ENCODE peak calls at places on chromosomes 12 and 14, in seven cellular contexts. Y, G, O, T, N, X and V are unnamed samples.

GRCh38 chr12:68042212-68042699 is 53.0 kb downstream of the IFNG-AS1 start:
- DNase-seq in Y (no peak), G (peak), O (no peak), T (peak), N (no peak), X (no peak), V (no peak)

GRCh38 chr14:54809767-54810166 is 92.9 kb downstream of the GCH1 start:
- DNase-seq in Y (no peak), G (no peak), O (no peak), T (no peak), N (no peak), X (no peak), V (peak)

GRCh38 chr14:104368751-104369100 is 210.8 kb upstream of the C14orf180 start:
- DNase-seq in Y (no peak), G (no peak), O (no peak), T (no peak), N (no peak), X (no peak), V (no peak)

GRCh38 chr12:132547207-132547740 is 57.3 kb downstream of the FBRSL1 start:
- DNase-seq in Y (no peak), G (no peak), O (no peak), T (no peak), N (no peak), X (no peak), V (no peak)

GRCh38 chr12:15044461-15044860 is 71.6 kb downstream of the PDE6H start:
- DNase-seq in Y (no peak), G (no peak), O (no peak), T (no peak), N (no peak), X (no peak), V (no peak)

GRCh38 chr14:24806061-24806678 is 172.2 kb upstream of the GZMB start:
- DNase-seq in Y (peak), G (peak), O (peak), T (peak), N (peak), X (peak), V (peak)

GRCh38 chr12:49331360-49332222 is 5.4 kb downstream of the C1QL4 start:
- DNase-seq in Y (no peak), G (peak), O (peak), T (no peak), N (peak), X (peak), V (no peak)

GRCh38 chr14:96881713-96882112 is 84.5 kb downstream of the VRK1 start:
- DNase-seq in Y (no peak), G (no peak), O (no peak), T (no peak), N (no peak), X (no peak), V (no peak)

GRCh38 chr14:32939254-32940065 is 781 bp downstream of the NPAS3 start:
- DNase-seq in Y (no peak), G (no peak), O (peak), T (no peak), N (no peak), X (peak), V (no peak)

GRCh38 chr12:98532687-98533304 is 17.4 kb downstream of the TMPO start:
- DNase-seq in Y (no peak), G (peak), O (peak), T (no peak), N (peak), X (no peak), V (no peak)

GRCh38 chr12:104628338-104629135 is 171.8 kb downstream of the CHST11 start:
- DNase-seq in Y (no peak), G (no peak), O (no peak), T (no peak), N (no peak), X (no peak), V (no peak)

GRCh38 chr12:32400114-32400672 is 835 bp downstream of the FGD4 start:
- DNase-seq in Y (no peak), G (no peak), O (peak), T (no peak), N (no peak), X (peak), V (no peak)

GRCh38 chr14:23386999-23387398 is 10.2 kb downstream of the CMTM5 start:
- DNase-seq in Y (no peak), G (no peak), O (no peak), T (no peak), N (no peak), X (no peak), V (no peak)

GRCh38 chr12:87157791-87158190 is 871.4 kb downstream of the C12orf50 start:
- DNase-seq in Y (no peak), G (no peak), O (no peak), T (no peak), N (no peak), X (no peak), V (no peak)

GRCh38 chr12:32435921-32436710 is 36.8 kb downstream of the FGD4 start:
- DNase-seq in Y (no peak), G (no peak), O (no peak), T (no peak), N (no peak), X (no peak), V (no peak)

GRCh38 chr12:14171111-14171510 is 189.7 kb upstream of the GRIN2B start:
- DNase-seq in Y (no peak), G (no peak), O (no peak), T (peak), N (no peak), X (no peak), V (peak)

GRCh38 chr12:85057370-85057963 is 21.3 kb downstream of the LRRIQ1 start:
- DNase-seq in Y (no peak), G (peak), O (peak), T (no peak), N (peak), X (peak), V (no peak)

GRCh38 chr12:45637706-45638105 is 91.8 kb upstream of the ARID2 start:
- DNase-seq in Y (no peak), G (no peak), O (no peak), T (no peak), N (no peak), X (no peak), V (no peak)

GRCh38 chr14:65268594-65268993 is 143.9 kb upstream of the FUT8 start:
- DNase-seq in Y (no peak), G (no peak), O (no peak), T (no peak), N (no peak), X (no peak), V (no peak)

GRCh38 chr12:67968316-67968715 is 20.9 kb upstream of the IFNG-AS1 start:
- DNase-seq in Y (no peak), G (no peak), O (no peak), T (no peak), N (no peak), X (no peak), V (no peak)

GRCh38 chr14:99314623-99315022 is 42.6 kb upstream of the BCL11B start:
- DNase-seq in Y (no peak), G (no peak), O (no peak), T (no peak), N (no peak), X (peak), V (no peak)
- TF ChIP-seq TAF1 in Y (no peak), G (no peak), O (no peak), T (no peak), N (no peak), X (no peak), V (no peak)

DNA sequence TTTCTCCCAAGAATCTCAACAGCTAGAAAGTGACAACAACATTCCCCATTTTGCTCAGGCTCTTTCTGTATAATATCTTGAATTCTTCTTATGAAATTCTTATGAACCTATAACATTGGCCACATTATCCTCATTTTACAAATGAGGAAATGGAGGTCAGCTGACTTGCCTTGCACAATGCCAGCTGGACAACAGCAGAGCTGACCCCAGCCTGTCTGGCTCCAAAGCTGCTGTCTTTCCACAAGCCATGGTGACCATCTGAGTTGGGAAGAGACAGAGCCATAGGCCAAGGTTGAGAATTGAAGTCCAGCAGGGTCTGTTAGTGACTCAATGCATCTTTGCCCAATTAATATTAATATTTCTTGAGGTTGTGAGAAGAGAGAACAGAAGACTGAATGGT is 87.3 kb downstream of the KSR2 start:
- DNase-seq in Y (no peak), G (no peak), O (no peak), T (no peak), N (no peak), X (no peak), V (no peak)
- TF ChIP-seq TAF1 in Y (no peak), G (no peak), O (no peak), T (no peak), N (no peak), X (no peak), V (no peak)

GRCh38 chr14:50668008-50668851 is at the start of gene SAV1:
- DNase-seq in Y (no peak), G (peak), O (peak), T (no peak), N (peak), X (peak), V (peak)

GRCh38 chr14:50667491-50668007 is 557 bp downstream of the SAV1 start:
- DNase-seq in Y (no peak), G (no peak), O (peak), T (no peak), N (peak), X (no peak), V (peak)

GRCh38 chr14:50669441-50669986 is 1.4 kb upstream of the SAV1 start:
- DNase-seq in Y (no peak), G (no peak), O (no peak), T (no peak), N (no peak), X (no peak), V (no peak)

GRCh38 chr14:50668852-50669194 is 717 bp upstream of the SAV1 start:
- DNase-seq in Y (no peak), G (no peak), O (no peak), T (no peak), N (no peak), X (no peak), V (no peak)

GRCh38 chr14:50666772-50667490 is 1.2 kb downstream of the SAV1 start:
- DNase-seq in Y (no peak), G (peak), O (peak), T (no peak), N (no peak), X (no peak), V (no peak)
- TF ChIP-seq TAF1 in Y (no peak), G (no peak), O (no peak), T (no peak), N (no peak), X (no peak), V (no peak)

DNA sequence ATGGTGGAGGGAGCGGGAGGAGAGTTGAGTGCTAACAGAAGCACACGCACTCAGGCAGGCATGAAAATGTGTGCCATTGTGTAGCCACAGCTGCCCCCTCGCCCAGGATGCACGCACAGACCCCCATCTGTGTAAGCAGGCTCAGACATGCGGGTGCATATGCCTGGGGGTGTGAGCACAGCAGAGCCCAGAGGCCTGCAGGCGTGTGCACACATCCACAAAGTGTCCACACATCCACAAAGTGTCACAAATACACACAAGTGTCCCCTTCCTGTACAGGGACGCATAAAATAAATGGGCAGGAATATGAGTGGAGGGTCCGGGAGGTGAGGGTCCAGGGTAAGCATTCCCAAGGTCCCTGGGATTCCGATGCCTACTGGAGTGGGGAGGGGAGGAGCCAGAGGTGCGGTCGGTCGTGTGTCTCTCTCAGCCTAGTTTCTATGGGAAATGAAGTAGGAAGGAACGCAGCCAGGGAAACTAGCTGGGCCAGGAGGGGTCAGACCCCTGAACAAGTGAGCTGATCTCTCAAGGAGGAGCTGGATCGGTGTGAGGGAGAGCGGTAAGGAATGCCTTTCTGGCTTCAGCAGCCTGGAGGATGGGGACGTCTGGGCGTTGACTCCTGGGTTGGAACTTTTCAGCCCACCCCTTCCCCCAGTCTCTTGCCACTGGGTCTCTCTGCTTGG is 669 bp upstream of the KRT7 start:
- DNase-seq in Y (no peak), G (no peak), O (peak), T (no peak), N (no peak), X (no peak), V (no peak)
- TF ChIP-seq TAF1 in Y (no peak), G (no peak), O (no peak), T (no peak), N (no peak), X (no peak), V (no peak)

DNA sequence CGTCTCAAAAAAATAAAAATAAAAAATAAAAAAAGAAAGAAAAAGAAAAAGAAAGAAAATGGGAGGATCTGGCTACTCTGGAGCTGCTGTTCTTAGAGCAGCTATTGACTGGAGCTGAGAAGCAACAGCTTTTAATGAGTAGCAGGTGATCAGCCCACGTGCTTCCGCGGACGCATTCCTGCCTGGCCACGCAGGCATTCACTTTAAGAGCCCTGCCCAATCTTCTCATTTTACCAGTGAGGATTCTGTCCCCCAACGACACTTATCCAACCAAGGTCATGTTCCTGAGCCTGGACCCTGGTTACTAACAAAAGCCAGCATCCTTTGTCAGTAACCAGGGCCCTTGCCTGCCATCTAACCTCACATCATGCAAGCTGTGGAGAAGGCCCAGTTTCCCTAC is 61.1 kb upstream of the GPATCH2L start:
- DNase-seq in Y (no peak), G (no peak), O (no peak), T (no peak), N (no peak), X (no peak), V (no peak)
- TF ChIP-seq TAF1 in Y (no peak), G (no peak), O (no peak), T (no peak), N (no peak), X (no peak), V (no peak)